ENCODE peak calls at places on chromosomes 2 and 18, in ten cellular contexts. J, F, U, X, H, O, Z, V, S and B are unnamed samples.

GRCh38 chr18:76234559-76234958 is 260.5 kb downstream of the ZNF516 start:
- DNase-seq in J (no peak), Z (no peak), X (no peak), H (no peak), O (no peak), F (no peak), U (no peak), V (no peak), S (no peak), B (no peak)

GRCh38 chr2:233430091-233430490 is 75.8 kb downstream of the DGKD start:
- DNase-seq in V (peak), F (no peak), X (no peak), U (no peak), J (no peak), H (peak), O (no peak), Z (no peak), S (peak), B (peak)

GRCh38 chr18:49817947-49818346 is 4.6 kb upstream of the ACAA2 start:
- DNase-seq in U (no peak), Z (no peak), O (no peak), H (peak), J (no peak), S (no peak), F (no peak), X (no peak), V (no peak), B (no peak)

GRCh38 chr2:25029183-25029554 is 12.7 kb upstream of the EFR3B start:
- DNase-seq in V (peak), F (no peak), X (no peak), S (no peak), U (no peak), J (no peak), H (no peak), O (no peak), Z (no peak), B (no peak)

GRCh38 chr18:36297419-36298112 is at the start of gene FHOD3:
- DNase-seq in X (peak), V (peak), U (no peak), F (peak), H (no peak), J (peak), Z (peak), O (peak), S (peak), B (no peak)

GRCh38 chr2:239184179-239184578 is 216.6 kb downstream of the HDAC4 start:
- DNase-seq in U (no peak), V (no peak), X (no peak), O (peak), Z (no peak), H (no peak), S (no peak), F (no peak), J (no peak), B (no peak)

GRCh38 chr2:6454286-6454990 is 411.3 kb downstream of the CMPK2 start:
- DNase-seq in F (no peak), S (no peak), V (no peak), Z (no peak), H (no peak), O (no peak), X (no peak), U (no peak), J (no peak), B (no peak)

GRCh38 chr2:23506460-23507266 is 121.7 kb downstream of the KLHL29 start:
- DNase-seq in F (no peak), V (no peak), S (no peak), X (no peak), H (no peak), U (no peak), O (no peak), J (no peak), Z (no peak), B (no peak)

GRCh38 chr2:163610817-163611556 is 124.8 kb downstream of the FIGN start:
- DNase-seq in S (no peak), U (no peak), X (no peak), J (no peak), F (no peak), Z (no peak), H (no peak), V (peak), O (no peak), B (no peak)

GRCh38 chr2:170711774-170712652 is 3.1 kb upstream of the SP5 start:
- DNase-seq in V (no peak), U (no peak), S (no peak), F (no peak), J (peak), O (no peak), X (no peak), Z (peak), H (no peak), B (no peak)

GRCh38 chr2:220188031-220188430 is 560.6 kb downstream of the SLC4A3 start:
- DNase-seq in F (no peak), Z (no peak), O (no peak), V (peak), X (peak), H (peak), J (no peak), S (peak), U (no peak), B (peak)

GRCh38 chr18:24989760-24990547 is 362.0 kb downstream of the ZNF521 start:
- DNase-seq in O (no peak), F (no peak), Z (no peak), H (no peak), V (no peak), U (no peak), J (no peak), S (no peak), X (no peak), B (no peak)

GRCh38 chr2:71925268-71926097 is 222.2 kb downstream of the CYP26B1 start:
- DNase-seq in Z (no peak), X (no peak), V (peak), O (no peak), F (no peak), U (no peak), H (no peak), J (no peak), S (peak), B (no peak)

GRCh38 chr2:135052997-135053474 is 944 bp downstream of the RAB3GAP1 start:
- DNase-seq in J (no peak), H (no peak), V (no peak), X (no peak), F (no peak), U (no peak), Z (peak), O (no peak), S (no peak), B (no peak)

GRCh38 chr2:135055182-135055786 is 3.2 kb downstream of the RAB3GAP1 start:
- DNase-seq in O (no peak), J (no peak), H (no peak), U (peak), X (peak), F (no peak), Z (no peak), S (peak), V (peak), B (peak)

GRCh38 chr2:135050132-135050531 is 2.0 kb upstream of the RAB3GAP1 start:
- DNase-seq in O (no peak), S (no peak), U (no peak), X (no peak), V (no peak), Z (no peak), J (no peak), F (no peak), H (no peak), B (no peak)

GRCh38 chr2:135050684-135051083 is 1.4 kb upstream of the RAB3GAP1 start:
- DNase-seq in J (no peak), X (no peak), H (no peak), V (no peak), S (no peak), U (no peak), Z (no peak), F (no peak), O (no peak), B (no peak)

GRCh38 chr2:135052042-135052876 is at the start of gene RAB3GAP1:
- DNase-seq in H (no peak), J (peak), U (peak), Z (peak), V (peak), O (peak), X (peak), F (peak), S (peak), B (peak)
- TF ChIP-seq CTCF in H (no peak), J (no peak), U (no peak), Z (no peak), V (no peak), O (no peak), X (no peak), F (no peak), S (no peak), B (no peak)

DNA sequence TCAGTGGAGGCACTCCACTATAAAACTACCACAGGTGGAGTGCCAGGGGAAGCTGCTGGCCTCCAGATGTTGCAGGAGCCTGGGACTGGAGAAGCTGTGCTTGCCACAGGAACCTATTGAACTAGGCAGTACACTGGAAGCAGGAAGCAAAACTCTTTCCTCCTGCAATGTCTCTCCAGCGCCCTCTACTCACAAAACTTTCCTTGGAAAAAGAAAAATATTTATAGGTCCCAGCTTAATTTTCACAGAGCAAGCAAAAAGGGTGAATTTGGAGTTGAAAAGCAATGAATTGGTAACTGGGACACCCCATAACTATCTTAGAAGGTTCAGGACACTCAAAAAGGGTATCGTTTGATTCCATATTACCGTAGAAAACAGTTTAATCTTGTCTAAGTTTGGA is 33.2 kb upstream of the REEP1 start:
- DNase-seq in O (no peak), Z (no peak), J (no peak), X (no peak), U (no peak), F (no peak), H (no peak), S (no peak), V (no peak), B (no peak)
- TF ChIP-seq CTCF in O (no peak), Z (no peak), J (peak), X (no peak), U (no peak), F (no peak), H (no peak), S (peak), V (no peak), B (no peak)

GRCh38 chr2:230307485-230307884 is 19.5 kb upstream of the SP140L start:
- DNase-seq in J (no peak), V (no peak), X (no peak), H (no peak), O (no peak), U (no peak), F (no peak), S (no peak), Z (no peak), B (no peak)
- TF ChIP-seq CTCF in J (no peak), V (no peak), X (no peak), H (no peak), O (no peak), U (no peak), F (no peak), S (no peak), Z (no peak), B (no peak)

DNA sequence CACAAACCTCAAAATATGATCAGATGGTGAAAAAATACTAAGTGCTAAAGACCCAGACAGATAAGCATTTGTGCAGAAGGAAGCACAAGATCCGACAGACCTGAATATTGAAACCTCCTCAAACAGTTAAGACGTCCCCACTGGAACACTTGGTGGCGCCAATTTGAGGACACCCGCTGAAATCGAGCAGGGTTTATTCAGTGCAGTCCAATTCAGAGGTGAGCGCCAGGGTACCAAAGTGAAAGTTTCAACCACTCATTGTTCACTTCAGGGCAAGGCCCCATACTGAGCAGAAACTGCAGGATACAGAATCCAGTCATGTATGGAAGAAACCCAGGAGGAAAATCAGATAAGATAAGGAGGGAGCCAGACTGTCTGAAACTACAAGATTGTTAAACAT is 417.6 kb downstream of the LRRTM4 start:
- DNase-seq in V (no peak), F (no peak), J (no peak), X (no peak), Z (no peak), O (no peak), H (no peak), U (no peak), S (no peak), B (no peak)
- TF ChIP-seq CTCF in V (no peak), F (no peak), J (no peak), X (no peak), Z (no peak), O (no peak), H (no peak), U (no peak), S (no peak), B (no peak)

GRCh38 chr2:77434880-77435279 is 87.3 kb downstream of the LRRTM4 start:
- DNase-seq in J (no peak), S (no peak), H (no peak), F (no peak), U (no peak), Z (no peak), X (no peak), V (no peak), O (no peak), B (no peak)
- TF ChIP-seq CTCF in J (no peak), S (no peak), H (no peak), F (no peak), U (no peak), Z (peak), X (no peak), V (no peak), O (no peak), B (no peak)

DNA sequence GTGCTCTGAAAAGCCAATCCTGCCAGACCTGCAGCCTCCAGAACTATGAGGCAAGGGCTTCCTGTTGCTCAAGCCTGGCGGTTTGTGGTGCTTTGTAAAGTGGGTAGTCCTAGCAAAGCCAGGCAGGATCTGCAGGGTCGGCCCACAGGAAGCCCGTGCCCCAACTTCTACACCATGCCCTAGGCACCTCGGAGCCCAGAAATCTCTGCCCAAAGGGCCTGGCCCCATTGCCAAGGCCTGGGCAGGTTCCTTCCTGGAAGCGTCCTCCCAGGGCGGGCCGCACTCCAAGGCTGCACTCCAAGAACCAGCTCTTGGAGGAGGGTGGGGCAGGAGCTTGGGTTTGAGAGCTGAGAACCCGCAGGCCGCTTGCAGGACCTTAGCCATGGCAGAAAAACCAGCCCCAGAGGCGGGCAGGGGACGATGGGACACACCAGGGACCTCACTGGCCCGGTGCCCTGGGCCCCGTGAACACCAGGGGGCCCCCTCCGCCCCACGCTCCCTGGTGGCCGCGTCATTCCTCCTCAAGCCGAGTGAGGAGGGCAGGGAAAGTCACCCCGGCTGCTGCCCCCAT is 37.2 kb upstream of the ID2 start:
- DNase-seq in J (no peak), U (no peak), Z (no peak), S (no peak), O (no peak), F (peak), H (no peak), X (no peak), V (peak), B (no peak)
- TF ChIP-seq CTCF in J (peak), U (no peak), Z (no peak), S (peak), O (peak), F (peak), H (no peak), X (no peak), V (peak), B (no peak)